ENCODE peak calls at places on chromosome 22, in six cellular contexts. O, D, P, T, R and S are unnamed samples.

GRCh38 chr22:47659467-47660302 is 897.2 kb downstream of the TBC1D22A start:
- DNase-seq in T (no peak), O (no peak), R (no peak), P (no peak), D (no peak), S (no peak)

GRCh38 chr22:37753746-37754145 is 54.0 kb upstream of the GCAT start:
- DNase-seq in D (no peak), P (no peak), O (no peak), R (no peak), T (no peak), S (peak)

GRCh38 chr22:43293661-43294392 is 49.3 kb downstream of the SCUBE1 start:
- DNase-seq in P (no peak), D (no peak), O (peak), R (peak), T (no peak), S (peak)

GRCh38 chr22:29115682-29116313 is 43.0 kb downstream of the KREMEN1 start:
- DNase-seq in O (no peak), P (no peak), T (no peak), D (no peak), R (peak), S (peak)

GRCh38 chr22:47014946-47015345 is 252.5 kb downstream of the TBC1D22A start:
- DNase-seq in T (no peak), P (no peak), O (no peak), R (no peak), D (no peak), S (no peak)

GRCh38 chr22:35315855-35316745 is 16.4 kb downstream of the TOM1 start:
- DNase-seq in P (no peak), D (no peak), O (no peak), R (no peak), T (no peak), S (no peak)

GRCh38 chr22:19634206-19634536 is 80.1 kb upstream of the SEPTIN5 start:
- DNase-seq in O (no peak), R (no peak), D (no peak), T (no peak), P (peak), S (no peak)

GRCh38 chr22:40345271-40345670 is 1.0 kb upstream of the ADSL start:
- DNase-seq in T (no peak), R (no peak), P (no peak), O (no peak), D (no peak), S (peak)

GRCh38 chr22:30866811-30867271 is 101.7 kb downstream of the MORC2 start:
- DNase-seq in T (no peak), O (no peak), R (peak), D (no peak), P (peak), S (no peak)

GRCh38 chr22:38696606-38697005 is 4.1 kb downstream of the JOSD1 start:
- DNase-seq in R (peak), O (no peak), D (no peak), T (no peak), P (no peak), S (peak)

DNA sequence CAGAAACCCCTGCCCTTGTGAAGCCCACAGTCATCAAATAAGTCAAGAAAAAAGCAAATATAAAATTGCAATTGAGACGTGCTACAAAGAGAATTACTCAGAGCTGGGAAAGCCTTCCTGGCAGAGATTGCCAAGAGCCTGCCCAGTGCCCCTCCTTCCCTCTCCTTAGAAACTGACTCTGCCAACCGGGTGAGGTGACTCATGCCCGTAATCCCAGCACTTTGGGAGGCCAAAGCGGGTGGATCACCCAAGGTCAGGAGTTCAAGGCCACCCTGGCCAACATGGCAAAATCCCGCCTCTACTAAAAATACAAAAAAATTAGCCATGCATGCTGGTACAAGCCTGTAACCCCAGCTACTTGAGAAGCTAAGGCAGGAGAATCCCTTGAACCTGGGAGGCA is 76.0 kb upstream of the RTL6 start:
- DNase-seq in O (no peak), T (no peak), D (no peak), R (no peak), P (no peak), S (peak)
- TF ChIP-seq USF2 in O (no peak), T (no peak), D (no peak), R (no peak), P (no peak), S (no peak)

GRCh38 chr22:49785841-49786451 is 41.7 kb downstream of the BRD1 start:
- DNase-seq in T (no peak), D (no peak), O (peak), P (no peak), R (no peak), S (no peak)

GRCh38 chr22:49788492-49788891 is 39.2 kb downstream of the BRD1 start:
- DNase-seq in D (no peak), R (no peak), T (no peak), P (no peak), O (no peak), S (no peak)

GRCh38 chr22:49789289-49790141 is 38.2 kb downstream of the BRD1 start:
- DNase-seq in O (no peak), T (no peak), R (peak), D (no peak), P (peak), S (peak)

GRCh38 chr22:49786976-49787843 is 40.5 kb downstream of the BRD1 start:
- DNase-seq in P (no peak), R (no peak), O (no peak), D (no peak), T (no peak), S (no peak)

GRCh38 chr22:49787861-49788260 is 39.8 kb downstream of the BRD1 start:
- DNase-seq in D (no peak), R (no peak), O (no peak), P (no peak), T (no peak), S (no peak)
- H3K9ac ChIP-seq in D (no peak), R (no peak), O (no peak), P (no peak), T (no peak), S (no peak)

GRCh38 chr22:20758688-20759087 is 15.2 kb upstream of the SERPIND1 start:
- DNase-seq in R (peak), P (peak), T (no peak), D (no peak), O (no peak), S (no peak)
- TF ChIP-seq USF2 in R (no peak), P (no peak), T (no peak), D (no peak), O (no peak), S (no peak)

GRCh38 chr22:49972163-49973017 is 11.8 kb downstream of the PIM3 start:
- DNase-seq in R (no peak), O (peak), T (no peak), D (peak), P (peak), S (no peak)
- H3K9ac ChIP-seq in R (peak), O (peak), T (peak), D (no peak), P (no peak), S (no peak)

GRCh38 chr22:24184057-24184798 is 2.9 kb downstream of the SUSD2 start:
- DNase-seq in T (no peak), P (peak), D (no peak), R (no peak), O (no peak), S (no peak)
- TF ChIP-seq USF2 in T (no peak), P (no peak), D (no peak), R (no peak), O (no peak), S (no peak)

GRCh38 chr22:36323855-36324331 is 63.9 kb downstream of the MYH9 start:
- DNase-seq in R (no peak), O (no peak), D (no peak), T (no peak), P (no peak), S (no peak)

GRCh38 chr22:36323182-36323854 is 64.4 kb downstream of the MYH9 start:
- DNase-seq in O (no peak), T (no peak), P (no peak), R (no peak), D (no peak), S (peak)

GRCh38 chr22:36322602-36322915 is 65.2 kb downstream of the MYH9 start:
- DNase-seq in O (no peak), D (no peak), R (no peak), T (no peak), P (no peak), S (no peak)

GRCh38 chr22:36320553-36320952 is 67.2 kb downstream of the MYH9 start:
- DNase-seq in R (no peak), T (no peak), O (no peak), D (no peak), P (no peak), S (no peak)

DNA sequence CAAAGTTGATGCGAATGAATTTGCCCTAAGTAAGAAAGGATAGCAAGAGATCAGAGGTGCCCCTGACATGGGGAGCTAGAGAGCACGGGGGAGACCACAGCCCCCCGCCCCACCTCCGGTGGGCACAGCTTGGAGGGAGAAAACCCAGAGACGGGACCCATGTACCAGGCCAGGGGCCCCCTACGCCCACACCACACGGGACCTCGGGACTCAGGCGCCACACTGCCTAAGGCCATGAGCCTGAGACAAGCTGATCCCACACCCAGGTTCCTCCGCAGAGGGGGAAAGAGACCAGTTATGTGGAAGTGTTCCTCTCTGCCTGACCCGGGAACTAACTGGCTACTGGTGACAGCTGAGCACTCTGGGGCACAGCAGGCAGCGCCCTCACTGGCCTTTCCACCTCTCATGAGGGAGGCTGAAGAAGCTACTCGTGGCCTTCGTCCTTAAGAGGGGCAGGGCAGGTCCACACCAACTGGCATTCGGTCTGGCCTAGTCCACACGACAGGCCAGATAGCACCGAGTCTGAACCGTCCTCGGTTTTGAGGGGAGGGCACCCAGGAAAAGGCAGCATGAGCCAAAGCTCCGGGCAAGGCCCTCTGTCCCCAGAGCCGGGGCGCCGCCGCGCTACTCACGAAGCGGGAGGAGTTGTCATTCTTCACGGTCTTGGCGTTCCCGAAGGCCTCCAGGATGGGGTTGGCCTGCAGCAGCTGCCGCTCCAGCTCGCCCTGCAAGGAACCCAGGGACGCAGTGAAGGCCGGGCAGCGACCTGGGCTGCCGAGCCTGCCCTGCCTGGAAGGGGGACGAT is 65.8 kb downstream of the MYH9 start:
- DNase-seq in D (no peak), T (no peak), O (no peak), P (no peak), R (no peak), S (no peak)
- H3K9ac ChIP-seq in D (no peak), T (no peak), O (no peak), P (no peak), R (no peak), S (no peak)

DNA sequence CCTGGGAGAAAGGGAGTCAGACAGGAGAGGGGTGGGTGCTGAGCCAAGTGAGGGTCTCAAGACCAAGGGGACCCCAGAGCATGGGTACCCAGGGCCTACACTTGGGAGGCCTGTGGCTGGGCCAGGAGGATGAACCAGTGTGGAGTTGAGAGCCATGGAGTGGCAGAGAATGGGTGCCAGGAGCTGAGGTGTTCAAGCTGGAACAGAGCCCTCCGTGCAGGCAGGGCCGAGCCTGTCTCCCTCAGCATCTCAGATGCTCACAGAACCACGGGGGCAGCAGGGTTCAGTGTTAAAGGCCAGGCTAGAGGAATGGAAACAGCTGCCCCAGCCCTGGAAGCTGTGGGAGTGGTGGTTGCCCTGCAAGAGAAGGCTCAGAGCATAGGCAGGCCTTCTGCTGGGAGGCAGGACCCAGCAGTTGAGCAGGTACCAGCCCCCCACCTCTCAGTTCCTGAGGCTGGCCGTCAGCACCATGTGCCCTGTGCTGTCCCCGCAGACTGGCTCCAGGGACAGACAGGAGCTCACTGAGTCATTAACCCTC is 32.3 kb downstream of the RSPH14 start:
- DNase-seq in D (no peak), R (no peak), P (no peak), T (no peak), O (no peak), S (no peak)
- TF ChIP-seq USF2 in D (no peak), R (no peak), P (no peak), T (no peak), O (no peak), S (no peak)

GRCh38 chr22:32852346-32853251 is 51.1 kb downstream of the TIMP3 start:
- DNase-seq in P (peak), R (no peak), D (no peak), T (no peak), O (no peak), S (no peak)
- H3K9ac ChIP-seq in P (no peak), R (no peak), D (no peak), T (no peak), O (no peak), S (no peak)